ENCODE peak calls at places on chromosome X, in five cellular contexts. One of them, this sample, is unnamed.
A peak's percentile ranks its signal among the peaks of the same experiment; 100 is the strongest.

GRCh38 chrX:40465735-40466551 is 114.8 kb upstream of the ATP6AP2 start:
- DNase-seq in Daoy: no peak
- DNase-seq in anterior cingulate cortex: no peak
- DNase-seq in astrocyte of the spinal cord: no peak
- DNase-seq in lower lobe of right lung: no peak
- DNase-seq in this sample: no peak

GRCh38 chrX:3990569-3990968 is 277.1 kb upstream of the PRKX start:
- DNase-seq in Daoy: no peak
- DNase-seq in anterior cingulate cortex: no peak
- DNase-seq in astrocyte of the spinal cord: no peak
- DNase-seq in lower lobe of right lung: no peak
- DNase-seq in this sample: no peak

GRCh38 chrX:42886519-42886918 is 108.6 kb upstream of the PPP1R2C start:
- DNase-seq in Daoy: no peak
- DNase-seq in anterior cingulate cortex: no peak
- DNase-seq in astrocyte of the spinal cord: no peak
- DNase-seq in lower lobe of right lung: no peak
- DNase-seq in this sample: no peak

GRCh38 chrX:30280428-30280827 is 28.8 kb downstream of the NR0B1 start:
- DNase-seq in Daoy: no peak
- DNase-seq in anterior cingulate cortex: no peak
- DNase-seq in astrocyte of the spinal cord: no peak
- DNase-seq in lower lobe of right lung: no peak
- DNase-seq in this sample: no peak

GRCh38 chrX:130024127-130024526 is 41.7 kb downstream of the BCORL1 start:
- DNase-seq in Daoy: peak; percentile 60
- DNase-seq in anterior cingulate cortex: no peak
- DNase-seq in astrocyte of the spinal cord: peak; percentile 25
- DNase-seq in lower lobe of right lung: peak; percentile 87
- DNase-seq in this sample: peak; percentile 57

GRCh38 chrX:7072856-7073255 is 74.7 kb upstream of the STS start:
- DNase-seq in Daoy: no peak
- DNase-seq in anterior cingulate cortex: no peak
- DNase-seq in astrocyte of the spinal cord: no peak
- DNase-seq in lower lobe of right lung: no peak
- DNase-seq in this sample: no peak

GRCh38 chrX:16022580-16023170 is 100.7 kb upstream of the GRPR start:
- DNase-seq in Daoy: peak; percentile 46
- DNase-seq in anterior cingulate cortex: no peak
- DNase-seq in astrocyte of the spinal cord: peak; percentile 39
- DNase-seq in lower lobe of right lung: no peak
- DNase-seq in this sample: no peak

GRCh38 chrX:68652327-68652930 is 5.0 kb downstream of the STARD8 start:
- DNase-seq in Daoy: peak; percentile 24
- DNase-seq in anterior cingulate cortex: no peak
- DNase-seq in astrocyte of the spinal cord: peak; percentile 19
- DNase-seq in lower lobe of right lung: no peak
- DNase-seq in this sample: no peak

GRCh38 chrX:83145910-83146309 is 362.2 kb upstream of the POU3F4 start:
- DNase-seq in Daoy: no peak
- DNase-seq in anterior cingulate cortex: no peak
- DNase-seq in astrocyte of the spinal cord: no peak
- DNase-seq in lower lobe of right lung: no peak
- DNase-seq in this sample: no peak

GRCh38 chrX:103063918-103064434 is at the start of gene BEX1:
- DNase-seq in Daoy: peak; percentile 55
- DNase-seq in anterior cingulate cortex: peak; percentile 74
- DNase-seq in astrocyte of the spinal cord: peak; percentile 3
- DNase-seq in lower lobe of right lung: peak; percentile 46
- DNase-seq in this sample: no peak

GRCh38 chrX:71823391-71824057 is 60.4 kb downstream of the CXorf49B start:
- DNase-seq in Daoy: no peak
- DNase-seq in anterior cingulate cortex: no peak
- DNase-seq in astrocyte of the spinal cord: no peak
- DNase-seq in lower lobe of right lung: no peak
- DNase-seq in this sample: no peak

GRCh38 chrX:31704938-31705337 is 633.1 kb upstream of the FTHL17 start:
- DNase-seq in Daoy: peak; percentile 4
- DNase-seq in anterior cingulate cortex: no peak
- DNase-seq in astrocyte of the spinal cord: no peak
- DNase-seq in lower lobe of right lung: no peak
- DNase-seq in this sample: no peak

This sample was measured in GF-D8.